ENCODE peak calls at places on chromosomes 12 and 14, in nine cellular contexts. One of them, this sample, is unnamed.

GRCh38 chr14:68239988-68240387 is 420.4 kb downstream of the RAD51B start:
- DNase-seq in NCI-H2171: no peak
- DNase-seq in astrocyte of the spinal cord: peak
- DNase-seq in effector memory CD8-positive, alpha-beta T cell: no peak
- DNase-seq in NCI-H2029 treated with DMSO at 0.1 percent for 48 hours: no peak
- DNase-seq in stomach: no peak
- DNase-seq in HFF-Myc: no peak
- DNase-seq in WTC11: no peak
- DNase-seq in CD8-positive, alpha-beta T cell: no peak
- DNase-seq in this sample: no peak

GRCh38 chr12:111692575-111693210 is 6.8 kb downstream of the ACAD10 start:
- DNase-seq in CD8-positive, alpha-beta T cell: no peak
- DNase-seq in astrocyte of the spinal cord: peak
- DNase-seq in HFF-Myc: no peak
- DNase-seq in stomach: no peak
- DNase-seq in NCI-H2171: no peak
- DNase-seq in effector memory CD8-positive, alpha-beta T cell: no peak
- DNase-seq in NCI-H2029 treated with DMSO at 0.1 percent for 48 hours: no peak
- DNase-seq in WTC11: peak
- DNase-seq in this sample: no peak

GRCh38 chr12:54460317-54460935 is 13.0 kb downstream of the GTSF1 start:
- DNase-seq in astrocyte of the spinal cord: no peak
- DNase-seq in effector memory CD8-positive, alpha-beta T cell: no peak
- DNase-seq in CD8-positive, alpha-beta T cell: no peak
- DNase-seq in stomach: no peak
- DNase-seq in WTC11: no peak
- DNase-seq in NCI-H2029 treated with DMSO at 0.1 percent for 48 hours: no peak
- DNase-seq in HFF-Myc: no peak
- DNase-seq in NCI-H2171: no peak
- DNase-seq in this sample: no peak

GRCh38 chr14:37602605-37603453 is 7.4 kb downstream of the TTC6 start:
- DNase-seq in WTC11: no peak
- DNase-seq in NCI-H2171: no peak
- DNase-seq in effector memory CD8-positive, alpha-beta T cell: no peak
- DNase-seq in astrocyte of the spinal cord: no peak
- DNase-seq in NCI-H2029 treated with DMSO at 0.1 percent for 48 hours: no peak
- DNase-seq in HFF-Myc: no peak
- DNase-seq in stomach: no peak
- DNase-seq in CD8-positive, alpha-beta T cell: no peak
- DNase-seq in this sample: no peak

GRCh38 chr14:32925439-32925838 is 13.2 kb upstream of the NPAS3 start:
- DNase-seq in astrocyte of the spinal cord: no peak
- DNase-seq in HFF-Myc: no peak
- DNase-seq in effector memory CD8-positive, alpha-beta T cell: no peak
- DNase-seq in CD8-positive, alpha-beta T cell: no peak
- DNase-seq in NCI-H2171: no peak
- DNase-seq in stomach: no peak
- DNase-seq in WTC11: no peak
- DNase-seq in NCI-H2029 treated with DMSO at 0.1 percent for 48 hours: no peak
- DNase-seq in this sample: no peak

GRCh38 chr12:19288603-19289244 is 150.6 kb upstream of the AEBP2 start:
- DNase-seq in stomach: no peak
- DNase-seq in NCI-H2171: peak
- DNase-seq in astrocyte of the spinal cord: peak
- DNase-seq in NCI-H2029 treated with DMSO at 0.1 percent for 48 hours: peak
- DNase-seq in effector memory CD8-positive, alpha-beta T cell: no peak
- DNase-seq in CD8-positive, alpha-beta T cell: no peak
- DNase-seq in WTC11: no peak
- DNase-seq in HFF-Myc: peak
- DNase-seq in this sample: peak

GRCh38 chr14:91405724-91406435 is 11.7 kb downstream of the CCDC88C start:
- DNase-seq in CD8-positive, alpha-beta T cell: no peak
- DNase-seq in WTC11: no peak
- DNase-seq in stomach: no peak
- DNase-seq in effector memory CD8-positive, alpha-beta T cell: no peak
- DNase-seq in NCI-H2029 treated with DMSO at 0.1 percent for 48 hours: no peak
- DNase-seq in HFF-Myc: no peak
- DNase-seq in astrocyte of the spinal cord: no peak
- DNase-seq in NCI-H2171: no peak
- DNase-seq in this sample: no peak

GRCh38 chr14:61521773-61522172 is 173.5 kb upstream of the HIF1A start:
- DNase-seq in NCI-H2171: no peak
- DNase-seq in WTC11: no peak
- DNase-seq in CD8-positive, alpha-beta T cell: no peak
- DNase-seq in effector memory CD8-positive, alpha-beta T cell: no peak
- DNase-seq in astrocyte of the spinal cord: no peak
- DNase-seq in HFF-Myc: no peak
- DNase-seq in NCI-H2029 treated with DMSO at 0.1 percent for 48 hours: no peak
- DNase-seq in stomach: no peak
- DNase-seq in this sample: no peak

GRCh38 chr12:116336542-116337065 is 59.1 kb upstream of the MED13L start:
- DNase-seq in HFF-Myc: no peak
- DNase-seq in effector memory CD8-positive, alpha-beta T cell: no peak
- DNase-seq in NCI-H2171: no peak
- DNase-seq in NCI-H2029 treated with DMSO at 0.1 percent for 48 hours: no peak
- DNase-seq in WTC11: no peak
- DNase-seq in stomach: peak
- DNase-seq in CD8-positive, alpha-beta T cell: no peak
- DNase-seq in astrocyte of the spinal cord: peak
- DNase-seq in this sample: no peak

GRCh38 chr12:91138337-91138905 is 27.1 kb upstream of the LUM start:
- DNase-seq in WTC11: no peak
- DNase-seq in NCI-H2029 treated with DMSO at 0.1 percent for 48 hours: no peak
- DNase-seq in astrocyte of the spinal cord: no peak
- DNase-seq in CD8-positive, alpha-beta T cell: no peak
- DNase-seq in HFF-Myc: peak
- DNase-seq in stomach: no peak
- DNase-seq in effector memory CD8-positive, alpha-beta T cell: no peak
- DNase-seq in NCI-H2171: no peak
- DNase-seq in this sample: no peak

GRCh38 chr12:120199595-120200306 is 1.2 kb downstream of the RPLP0 start:
- DNase-seq in HFF-Myc: no peak
- DNase-seq in NCI-H2029 treated with DMSO at 0.1 percent for 48 hours: no peak
- DNase-seq in effector memory CD8-positive, alpha-beta T cell: no peak
- DNase-seq in NCI-H2171: no peak
- DNase-seq in WTC11: no peak
- DNase-seq in CD8-positive, alpha-beta T cell: no peak
- DNase-seq in astrocyte of the spinal cord: peak
- DNase-seq in stomach: no peak
- DNase-seq in this sample: no peak

GRCh38 chr14:77520626-77521025 is 22.0 kb upstream of the ISM2 start:
- DNase-seq in HFF-Myc: no peak
- DNase-seq in astrocyte of the spinal cord: no peak
- DNase-seq in effector memory CD8-positive, alpha-beta T cell: no peak
- DNase-seq in NCI-H2171: no peak
- DNase-seq in stomach: no peak
- DNase-seq in CD8-positive, alpha-beta T cell: no peak
- DNase-seq in WTC11: no peak
- DNase-seq in NCI-H2029 treated with DMSO at 0.1 percent for 48 hours: no peak
- DNase-seq in this sample: no peak

GRCh38 chr12:67355428-67356385 is 86.5 kb downstream of the CAND1 start:
- DNase-seq in HFF-Myc: no peak
- DNase-seq in WTC11: no peak
- DNase-seq in astrocyte of the spinal cord: peak
- DNase-seq in NCI-H2029 treated with DMSO at 0.1 percent for 48 hours: peak
- DNase-seq in NCI-H2171: peak
- DNase-seq in effector memory CD8-positive, alpha-beta T cell: peak
- DNase-seq in CD8-positive, alpha-beta T cell: no peak
- DNase-seq in stomach: no peak
- DNase-seq in this sample: no peak

GRCh38 chr12:13959131-13959734 is 22.2 kb downstream of the GRIN2B start:
- DNase-seq in astrocyte of the spinal cord: no peak
- DNase-seq in NCI-H2171: no peak
- DNase-seq in CD8-positive, alpha-beta T cell: no peak
- DNase-seq in WTC11: peak
- DNase-seq in stomach: no peak
- DNase-seq in effector memory CD8-positive, alpha-beta T cell: no peak
- DNase-seq in NCI-H2029 treated with DMSO at 0.1 percent for 48 hours: no peak
- DNase-seq in HFF-Myc: no peak
- DNase-seq in this sample: no peak

GRCh38 chr14:68506645-68507405 is 286.0 kb downstream of the ZFP36L1 start:
- DNase-seq in NCI-H2029 treated with DMSO at 0.1 percent for 48 hours: no peak
- DNase-seq in effector memory CD8-positive, alpha-beta T cell: peak
- DNase-seq in CD8-positive, alpha-beta T cell: no peak
- DNase-seq in astrocyte of the spinal cord: no peak
- DNase-seq in NCI-H2171: no peak
- DNase-seq in stomach: peak
- DNase-seq in HFF-Myc: no peak
- DNase-seq in WTC11: no peak
- DNase-seq in this sample: no peak

GRCh38 chr12:112995008-112995407 is 16.7 kb downstream of the OAS2 start:
- DNase-seq in HFF-Myc: no peak
- DNase-seq in WTC11: no peak
- DNase-seq in CD8-positive, alpha-beta T cell: no peak
- DNase-seq in stomach: no peak
- DNase-seq in astrocyte of the spinal cord: no peak
- DNase-seq in NCI-H2171: no peak
- DNase-seq in NCI-H2029 treated with DMSO at 0.1 percent for 48 hours: no peak
- DNase-seq in effector memory CD8-positive, alpha-beta T cell: no peak
- DNase-seq in this sample: no peak

GRCh38 chr12:22283006-22283506 is 51.5 kb downstream of the ST8SIA1 start:
- DNase-seq in WTC11: no peak
- DNase-seq in CD8-positive, alpha-beta T cell: no peak
- DNase-seq in NCI-H2029 treated with DMSO at 0.1 percent for 48 hours: no peak
- DNase-seq in HFF-Myc: peak
- DNase-seq in effector memory CD8-positive, alpha-beta T cell: no peak
- DNase-seq in NCI-H2171: no peak
- DNase-seq in stomach: no peak
- DNase-seq in astrocyte of the spinal cord: peak
- DNase-seq in this sample: no peak

GRCh38 chr12:132661972-132662371 is 25.2 kb downstream of the POLE start:
- DNase-seq in astrocyte of the spinal cord: no peak
- DNase-seq in NCI-H2171: no peak
- DNase-seq in CD8-positive, alpha-beta T cell: no peak
- DNase-seq in WTC11: no peak
- DNase-seq in NCI-H2029 treated with DMSO at 0.1 percent for 48 hours: no peak
- DNase-seq in effector memory CD8-positive, alpha-beta T cell: no peak
- DNase-seq in stomach: no peak
- DNase-seq in HFF-Myc: no peak
- DNase-seq in this sample: no peak

GRCh38 chr14:105493921-105494605 is 3.0 kb downstream of the TEDC1 start:
- DNase-seq in NCI-H2029 treated with DMSO at 0.1 percent for 48 hours: no peak
- DNase-seq in effector memory CD8-positive, alpha-beta T cell: no peak
- DNase-seq in astrocyte of the spinal cord: no peak
- DNase-seq in NCI-H2171: peak
- DNase-seq in CD8-positive, alpha-beta T cell: no peak
- DNase-seq in HFF-Myc: no peak
- DNase-seq in stomach: no peak
- DNase-seq in WTC11: no peak
- DNase-seq in this sample: peak

GRCh38 chr14:34843011-34843554 is 32.1 kb downstream of the BAZ1A start:
- DNase-seq in NCI-H2029 treated with DMSO at 0.1 percent for 48 hours: no peak
- DNase-seq in effector memory CD8-positive, alpha-beta T cell: no peak
- DNase-seq in stomach: no peak
- DNase-seq in CD8-positive, alpha-beta T cell: no peak
- DNase-seq in NCI-H2171: no peak
- DNase-seq in astrocyte of the spinal cord: peak
- DNase-seq in HFF-Myc: peak
- DNase-seq in WTC11: no peak
- DNase-seq in this sample: no peak

GRCh38 chr14:52950898-52951729 is at the start of gene FERMT2:
- DNase-seq in CD8-positive, alpha-beta T cell: no peak
- DNase-seq in stomach: peak
- DNase-seq in WTC11: peak
- DNase-seq in HFF-Myc: peak
- DNase-seq in astrocyte of the spinal cord: peak
- DNase-seq in NCI-H2029 treated with DMSO at 0.1 percent for 48 hours: peak
- DNase-seq in NCI-H2171: peak
- DNase-seq in effector memory CD8-positive, alpha-beta T cell: no peak
- DNase-seq in this sample: peak

GRCh38 chr14:61564623-61565091 is 130.7 kb upstream of the HIF1A start:
- DNase-seq in stomach: no peak
- DNase-seq in NCI-H2171: no peak
- DNase-seq in WTC11: no peak
- DNase-seq in astrocyte of the spinal cord: peak
- DNase-seq in effector memory CD8-positive, alpha-beta T cell: no peak
- DNase-seq in HFF-Myc: peak
- DNase-seq in CD8-positive, alpha-beta T cell: no peak
- DNase-seq in NCI-H2029 treated with DMSO at 0.1 percent for 48 hours: no peak
- DNase-seq in this sample: no peak

GRCh38 chr12:51820721-51821422 is 27.6 kb downstream of the FIGNL2 start:
- DNase-seq in stomach: peak
- DNase-seq in HFF-Myc: no peak
- DNase-seq in effector memory CD8-positive, alpha-beta T cell: peak
- DNase-seq in WTC11: peak
- DNase-seq in astrocyte of the spinal cord: peak
- DNase-seq in NCI-H2171: peak
- DNase-seq in CD8-positive, alpha-beta T cell: peak
- DNase-seq in NCI-H2029 treated with DMSO at 0.1 percent for 48 hours: no peak
- DNase-seq in this sample: peak

GRCh38 chr12:89350661-89351488 is 1.4 kb downstream of the DUSP6 start:
- DNase-seq in WTC11: peak
- DNase-seq in NCI-H2029 treated with DMSO at 0.1 percent for 48 hours: no peak
- DNase-seq in astrocyte of the spinal cord: peak
- DNase-seq in NCI-H2171: no peak
- DNase-seq in effector memory CD8-positive, alpha-beta T cell: no peak
- DNase-seq in HFF-Myc: no peak
- DNase-seq in CD8-positive, alpha-beta T cell: no peak
- DNase-seq in stomach: no peak
- DNase-seq in this sample: no peak

GRCh38 chr12:44334347-44334746 is 498.5 kb downstream of the TMEM117 start:
- DNase-seq in NCI-H2171: no peak
- DNase-seq in WTC11: no peak
- DNase-seq in NCI-H2029 treated with DMSO at 0.1 percent for 48 hours: no peak
- DNase-seq in stomach: no peak
- DNase-seq in HFF-Myc: no peak
- DNase-seq in CD8-positive, alpha-beta T cell: no peak
- DNase-seq in effector memory CD8-positive, alpha-beta T cell: no peak
- DNase-seq in astrocyte of the spinal cord: no peak
- DNase-seq in this sample: no peak

GRCh38 chr12:117273091-117273490 is 82.8 kb upstream of the FBXO21 start:
- DNase-seq in CD8-positive, alpha-beta T cell: no peak
- DNase-seq in NCI-H2171: no peak
- DNase-seq in stomach: no peak
- DNase-seq in astrocyte of the spinal cord: no peak
- DNase-seq in effector memory CD8-positive, alpha-beta T cell: no peak
- DNase-seq in NCI-H2029 treated with DMSO at 0.1 percent for 48 hours: no peak
- DNase-seq in HFF-Myc: no peak
- DNase-seq in WTC11: no peak
- DNase-seq in this sample: no peak

GRCh38 chr14:28382460-28383220 is 383.9 kb upstream of the FOXG1 start:
- DNase-seq in WTC11: no peak
- DNase-seq in HFF-Myc: no peak
- DNase-seq in NCI-H2171: no peak
- DNase-seq in effector memory CD8-positive, alpha-beta T cell: no peak
- DNase-seq in CD8-positive, alpha-beta T cell: no peak
- DNase-seq in astrocyte of the spinal cord: peak
- DNase-seq in NCI-H2029 treated with DMSO at 0.1 percent for 48 hours: no peak
- DNase-seq in stomach: no peak
- DNase-seq in this sample: no peak

GRCh38 chr12:82904219-82904795 is 217.6 kb downstream of the TMTC2 start:
- DNase-seq in CD8-positive, alpha-beta T cell: no peak
- DNase-seq in WTC11: no peak
- DNase-seq in stomach: no peak
- DNase-seq in NCI-H2171: no peak
- DNase-seq in HFF-Myc: no peak
- DNase-seq in effector memory CD8-positive, alpha-beta T cell: no peak
- DNase-seq in astrocyte of the spinal cord: no peak
- DNase-seq in NCI-H2029 treated with DMSO at 0.1 percent for 48 hours: no peak
- DNase-seq in this sample: no peak

GRCh38 chr12:42684171-42685071 is 94.9 kb upstream of the PRICKLE1 start:
- DNase-seq in NCI-H2029 treated with DMSO at 0.1 percent for 48 hours: no peak
- DNase-seq in CD8-positive, alpha-beta T cell: no peak
- DNase-seq in WTC11: no peak
- DNase-seq in astrocyte of the spinal cord: no peak
- DNase-seq in effector memory CD8-positive, alpha-beta T cell: no peak
- DNase-seq in HFF-Myc: no peak
- DNase-seq in stomach: no peak
- DNase-seq in NCI-H2171: no peak
- DNase-seq in this sample: no peak

This sample was measured in CD8-positive, alpha-beta memory T cell.